ENCODE peak calls at places on chromosomes 4 and X, in nine cellular contexts. Q is cardiac muscle cell, R is LNCaP clone FGC, W is breast epithelium, I is vagina, T is AG04450, L is astrocyte of the spinal cord, A is brain microvascular endothelial cell, S is BJ. U is an unnamed sample.

GRCh38 chr4:41324861-41325260 is 68.1 kb downstream of the UCHL1 start:
- DNase-seq in R (no peak), W (no peak), Q (no peak), I (no peak), A (no peak), L (no peak), T (no peak), S (no peak), U (no peak)

GRCh38 chr4:33825685-33826084 is 2418.6 kb downstream of the ARAP2 start:
- DNase-seq in S (no peak), A (no peak), L (no peak), Q (no peak), T (no peak), R (no peak), W (no peak), I (no peak), U (no peak)

GRCh38 chrX:136899206-136899605 is 18.7 kb upstream of the RBMX start:
- DNase-seq in I (no peak), R (no peak), S (no peak), T (no peak), L (no peak), A (no peak), W (no peak), Q (peak; percentile 65), U (no peak)

GRCh38 chr4:74531952-74532794 is 87.2 kb downstream of the AREG start:
- DNase-seq in S (no peak), A (peak; percentile 78), T (peak; percentile 59), Q (peak; percentile 94), I (no peak), L (peak; percentile 90), R (peak; percentile 62), W (no peak), U (no peak)

GRCh38 chr4:70705146-70705855 is 16.5 kb upstream of the RUFY3 start:
- DNase-seq in W (peak; percentile 44), I (no peak), T (no peak), R (peak; percentile 4), Q (peak; percentile 71), A (peak; percentile 34), L (peak; percentile 73), S (no peak), U (peak; percentile 93)

GRCh38 chr4:43846111-43846587 is 602.5 kb downstream of the KCTD8 start:
- DNase-seq in A (no peak), L (no peak), W (no peak), S (no peak), Q (no peak), I (no peak), R (no peak), T (no peak), U (no peak)

GRCh38 chr4:2082627-2083026 is 23.5 kb downstream of the NAT8L start:
- DNase-seq in L (no peak), T (no peak), S (no peak), W (no peak), A (no peak), I (no peak), R (no peak), Q (no peak), U (no peak)

GRCh38 chr4:185730849-185731608 is 81.0 kb downstream of the SORBS2 start:
- DNase-seq in W (no peak), L (peak; percentile 61), S (no peak), I (no peak), T (no peak), R (no peak), Q (peak; percentile 62), A (no peak), U (no peak)

GRCh38 chr4:89598602-89599001 is 238.4 kb downstream of the SNCA start:
- DNase-seq in L (peak; percentile 33), I (no peak), T (peak; percentile 1), R (peak; percentile 3), W (no peak), A (no peak), S (no peak), Q (peak; percentile 17), U (no peak)

GRCh38 chrX:69630147-69630546 is 14.2 kb downstream of the EDA start:
- DNase-seq in R (no peak), I (no peak), W (no peak), T (no peak), Q (no peak), S (no peak), L (no peak), A (no peak), U (no peak)

GRCh38 chrX:68432648-68433047 is 647 bp downstream of the OPHN1 start:
- DNase-seq in T (no peak), S (no peak), A (peak; percentile 25), I (no peak), W (no peak), R (no peak), L (peak; percentile 29), Q (no peak), U (no peak)

GRCh38 chrX:119990995-119991787 is 47.6 kb upstream of the NKAP start:
- DNase-seq in L (no peak), I (no peak), T (no peak), A (no peak), R (no peak), S (no peak), Q (no peak), W (no peak), U (peak; percentile 72)

GRCh38 chrX:45344597-45344996 is 143.9 kb upstream of the DIPK2B start:
- DNase-seq in Q (peak; percentile 67), I (no peak), S (no peak), T (no peak), L (peak; percentile 51), R (no peak), W (no peak), A (no peak), U (no peak)

GRCh38 chr4:47567511-47567910 is 82.4 kb downstream of the ATP10D start:
- DNase-seq in W (no peak), T (no peak), I (no peak), L (no peak), A (no peak), Q (no peak), S (no peak), R (no peak), U (no peak)

GRCh38 chrX:17375631-17376380 is 806 bp downstream of the NHS start:
- DNase-seq in R (no peak), T (no peak), L (peak; percentile 9), S (no peak), Q (peak; percentile 43), I (no peak), A (no peak), W (no peak), U (peak; percentile 62)

GRCh38 chrX:17375361-17375630 is 296 bp downstream of the NHS start:
- DNase-seq in I (no peak), A (no peak), L (no peak), W (no peak), Q (no peak), S (no peak), T (no peak), R (no peak), U (no peak)

GRCh38 chrX:17377795-17378194 is 2.8 kb downstream of the NHS start:
- DNase-seq in Q (no peak), W (no peak), S (no peak), I (no peak), R (no peak), A (no peak), L (peak; percentile 12), T (no peak), U (no peak)

GRCh38 chrX:17376381-17377046 is 1.5 kb downstream of the NHS start:
- DNase-seq in R (no peak), S (no peak), A (no peak), T (no peak), I (no peak), W (no peak), L (peak; percentile 9), Q (no peak), U (no peak)

DNA sequence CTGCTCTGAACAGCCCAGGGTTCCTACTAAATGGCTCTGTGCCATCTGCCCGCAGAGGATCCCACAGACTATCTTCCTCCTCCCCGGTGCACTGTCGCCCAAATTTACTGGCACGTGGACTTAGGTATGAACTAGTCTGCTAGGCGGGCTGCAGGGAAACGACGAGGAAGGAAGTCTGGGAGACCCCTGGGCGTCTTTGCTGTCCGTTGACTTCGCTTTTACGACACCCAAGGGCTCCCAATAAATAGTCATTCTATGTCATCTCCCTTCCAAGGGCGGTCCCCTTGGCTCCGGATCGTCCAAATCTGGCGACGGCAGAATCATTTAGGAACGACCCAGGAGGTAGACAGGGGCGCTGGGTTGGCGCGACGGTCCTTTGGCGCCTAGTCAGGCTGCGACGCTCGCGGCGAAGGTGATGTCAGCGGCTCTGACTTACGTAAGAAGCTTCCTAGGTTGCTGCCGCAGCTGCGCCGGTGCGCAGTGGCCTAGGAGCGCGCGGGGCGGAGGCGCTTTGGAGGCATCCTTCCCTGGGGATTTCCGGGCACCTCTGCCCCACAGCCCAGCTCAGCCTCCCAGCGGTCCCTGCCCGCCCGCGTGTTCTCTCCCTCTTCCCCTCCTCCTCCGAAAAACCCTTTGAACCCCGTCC is 2.2 kb downstream of the NHS start:
- DNase-seq in T (no peak), S (no peak), A (no peak), I (no peak), R (no peak), W (peak; percentile 40), Q (peak; percentile 38), L (peak; percentile 54), U (peak; percentile 54)
- H3K4me3 ChIP-seq in T (peak overlapping the region; percentile 73), S (peak overlapping the region; percentile 74), A (peak overlapping the region; percentile 66), I (peak overlapping the region; percentile 47), R (no peak overlapping the region), W (peak overlapping the region; percentile 75), Q (peak overlapping the region; percentile 35), L (peak overlapping the region; percentile 65), U (peak overlapping the region; percentile 2)

GRCh38 chr4:8892556-8893226 is 21.1 kb upstream of the HMX1 start:
- DNase-seq in S (no peak), I (no peak), L (no peak), T (no peak), A (no peak), R (no peak), W (no peak), Q (no peak), U (no peak)
- H3K4me3 ChIP-seq in S (no peak overlapping the region), I (no peak overlapping the region), L (no peak overlapping the region), T (no peak overlapping the region), A (no peak overlapping the region), R (no peak overlapping the region), W (peak overlapping the region; percentile 49), Q (no peak overlapping the region), U (no peak overlapping the region)

DNA sequence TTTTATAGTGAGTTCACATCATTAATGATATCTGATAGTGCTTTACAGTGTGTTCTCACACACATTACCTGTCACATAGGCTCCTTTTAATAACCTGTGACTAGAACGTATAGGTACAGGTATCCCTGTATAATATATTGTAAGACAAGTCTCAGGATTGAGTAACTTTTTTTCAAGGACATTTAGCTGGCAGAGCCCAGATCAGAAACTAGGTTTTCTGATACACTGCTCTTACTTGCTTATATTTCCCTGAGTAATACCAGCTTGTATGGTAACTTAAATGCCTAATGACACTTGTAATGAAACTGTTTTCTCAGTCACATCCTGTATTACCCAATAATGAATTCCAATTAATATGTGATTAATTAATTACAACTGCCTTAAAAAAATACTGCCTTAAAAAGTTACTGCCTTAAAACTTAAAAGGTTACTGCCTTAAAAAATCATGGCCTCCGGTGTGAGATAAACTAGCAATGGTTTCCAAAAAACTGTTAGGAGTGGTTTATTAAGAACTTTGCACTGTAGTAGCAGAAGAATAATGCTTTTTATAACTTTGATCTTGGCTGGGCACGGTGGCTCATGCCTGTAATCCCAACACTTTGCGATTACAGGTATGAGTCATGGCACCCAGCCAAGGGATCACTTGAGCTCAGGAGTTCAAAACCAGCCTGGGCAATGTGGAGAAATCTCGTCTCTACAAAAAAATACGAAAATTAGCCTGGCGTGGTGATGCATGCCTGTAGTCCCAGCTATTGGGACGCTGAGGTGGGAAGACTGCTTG is 11.9 kb downstream of the COPS4 start:
- DNase-seq in R (peak; percentile 13), L (no peak), I (no peak), Q (no peak), T (no peak), W (no peak), S (no peak), A (no peak), U (no peak)
- H3K4me3 ChIP-seq in R (no peak overlapping the region), L (no peak overlapping the region), I (no peak overlapping the region), Q (no peak overlapping the region), T (no peak overlapping the region), W (no peak overlapping the region), S (no peak overlapping the region), A (no peak overlapping the region), U (no peak overlapping the region)

GRCh38 chrX:155330992-155331391 is 3.4 kb downstream of the CLIC2 start:
- DNase-seq in T (no peak), S (no peak), I (no peak), W (no peak), L (no peak), R (no peak), Q (no peak), A (no peak), U (no peak)
- H3K4me3 ChIP-seq in T (no peak overlapping the region), S (no peak overlapping the region), I (no peak overlapping the region), W (peak overlapping the region; percentile 60), L (no peak overlapping the region), R (no peak overlapping the region), Q (no peak overlapping the region), A (no peak overlapping the region), U (no peak overlapping the region)

U was measured in left lung.